ENCODE peak calls at places on chromosomes 4 and X, in nine cellular contexts. G is activated CD8-positive, alpha-beta T cell treated with anti-CD3 and anti-CD28 coated beads for 36 hours; Z is stimulated activated CD4-positive, alpha-beta T cell treated with anti-CD3 and anti-CD28 coated beads, Interleukin-15, amount 100 ng/mL, for 1 hour; C is stimulated activated CD8-positive, alpha-beta memory T cell treated with anti-CD3 and anti-CD28 coated beads, Interleukin-2, amount 100 ng/mL, for 48 hours; T is naive thymus-derived CD4-positive, alpha-beta T cell; W is retina; M is amygdala; I is activated T-cell treated with anti-CD3 and anti-CD28 coated beads for 1 hour; V is activated naive CD8-positive, alpha-beta T cell treated with anti-CD3 and anti-CD28 coated beads, Interleukin-2, amount 50 U/mL, for 16 hours. B is an unnamed sample.

GRCh38 chr4:110503588-110504435 is 27.9 kb downstream of the ENPEP start:
- DNase-seq in T (no peak), V (no peak), M (no peak), G (no peak), W (no peak), Z (no peak), C (no peak), I (no peak), B (no peak)

GRCh38 chrX:47568656-47569295 is 7.8 kb downstream of the ARAF start:
- DNase-seq in G (peak; percentile 66), Z (no peak), I (no peak), V (peak; percentile 7), W (no peak), T (peak; percentile 45), M (no peak), C (no peak), B (no peak)

GRCh38 chr4:40720931-40721330 is 28.8 kb upstream of the NSUN7 start:
- DNase-seq in V (no peak), M (no peak), Z (no peak), T (no peak), I (no peak), C (no peak), G (no peak), W (no peak), B (no peak)

GRCh38 chrX:13803116-13803515 is 13.8 kb downstream of the GPM6B start:
- DNase-seq in M (no peak), C (no peak), I (no peak), Z (no peak), W (no peak), V (no peak), G (no peak), T (no peak), B (no peak)

GRCh38 chr4:34261799-34262314 is 1982.5 kb downstream of the ARAP2 start:
- DNase-seq in W (no peak), T (no peak), G (no peak), C (no peak), V (no peak), Z (no peak), I (no peak), M (no peak), B (no peak)

GRCh38 chrX:126824596-126824995 is 5.1 kb downstream of the PRR32 start:
- DNase-seq in V (no peak), M (no peak), Z (no peak), G (no peak), C (no peak), W (no peak), T (no peak), I (no peak), B (no peak)

GRCh38 chrX:69503228-69503834 is 795 bp upstream of the NALF2 start:
- DNase-seq in M (no peak), G (no peak), Z (no peak), I (no peak), V (no peak), W (no peak), C (no peak), T (no peak), B (no peak)

GRCh38 chrX:69031181-69031580 is 134.1 kb downstream of the PJA1 start:
- DNase-seq in V (no peak), G (no peak), Z (no peak), M (no peak), W (no peak), I (no peak), C (no peak), T (no peak), B (no peak)

GRCh38 chrX:47169726-47170515 is 23.7 kb upstream of the UBA1 start:
- DNase-seq in G (no peak), W (no peak), T (no peak), Z (no peak), M (no peak), V (no peak), I (no peak), C (no peak), B (no peak)

GRCh38 chr4:40264995-40265909 is 68.4 kb downstream of the RHOH start:
- DNase-seq in C (no peak), T (peak; percentile 43), G (peak; percentile 77), V (no peak), I (no peak), W (peak; percentile 61), M (no peak), Z (no peak), B (no peak)

GRCh38 chr4:36363024-36363423 is 81.6 kb downstream of the DTHD1 start:
- DNase-seq in I (no peak), V (no peak), G (no peak), T (no peak), Z (no peak), C (no peak), W (no peak), M (no peak), B (no peak)

GRCh38 chrX:69162466-69162865 is 2.8 kb downstream of the PJA1 start:
- DNase-seq in M (no peak), W (no peak), C (no peak), Z (no peak), G (peak; percentile 6), T (no peak), I (no peak), V (no peak), B (no peak)

GRCh38 chr4:153142700-153143438 is 61.4 kb upstream of the TRIM2 start:
- DNase-seq in Z (peak; percentile 3), C (no peak), W (peak; percentile 79), T (peak; percentile 44), I (peak; percentile 28), G (peak; percentile 75), V (no peak), M (peak; percentile 43), B (no peak)

GRCh38 chr4:141215030-141215429 is 5.7 kb upstream of the ZNF330 start:
- DNase-seq in V (no peak), G (no peak), I (no peak), M (no peak), W (no peak), T (no peak), C (no peak), Z (no peak), B (no peak)

GRCh38 chr4:26303008-26303407 is 17.8 kb upstream of the RBPJ start:
- DNase-seq in T (no peak), W (no peak), M (no peak), C (no peak), I (no peak), V (no peak), Z (no peak), G (no peak), B (no peak)

GRCh38 chr4:78629991-78630541 is 78.5 kb downstream of the ANXA3 start:
- DNase-seq in M (no peak), C (no peak), W (no peak), V (no peak), Z (no peak), G (no peak), I (no peak), T (no peak), B (no peak)

GRCh38 chrX:22652596-22652995 is 347.2 kb upstream of the DDX53 start:
- DNase-seq in I (no peak), T (no peak), Z (no peak), M (no peak), C (no peak), G (no peak), V (no peak), W (peak; percentile 31), B (no peak)

GRCh38 chrX:139930923-139931645 is 1.8 kb downstream of the ATP11C start:
- DNase-seq in I (no peak), Z (peak; percentile 6), V (no peak), C (peak; percentile 3), T (no peak), G (peak; percentile 20), W (peak; percentile 67), M (no peak), B (peak; percentile 12)

GRCh38 chrX:125782184-125782583 is 383.9 kb downstream of the DCAF12L2 start:
- DNase-seq in Z (no peak), C (no peak), I (no peak), W (no peak), V (no peak), M (no peak), T (no peak), G (no peak), B (no peak)

GRCh38 chr4:148787831-148788477 is 345.7 kb upstream of the NR3C2 start:
- DNase-seq in I (no peak), G (no peak), V (no peak), Z (no peak), W (no peak), T (no peak), C (no peak), M (no peak), B (no peak)

GRCh38 chr4:122827899-122828601 is 1.4 kb downstream of the FGF2 start:
- DNase-seq in I (no peak), G (peak; percentile 60), T (peak; percentile 33), W (peak; percentile 71), C (no peak), V (no peak), Z (no peak), M (no peak), B (no peak)

GRCh38 chr4:72112514-72113156 is 80.8 kb downstream of the NPFFR2 start:
- DNase-seq in M (no peak), G (peak; percentile 49), Z (no peak), W (no peak), V (no peak), I (no peak), T (no peak), C (no peak), B (no peak)

GRCh38 chrX:69605521-69605920 is 10.4 kb upstream of the EDA start:
- DNase-seq in M (no peak), Z (no peak), V (no peak), G (no peak), I (no peak), W (no peak), C (no peak), T (no peak), B (no peak)

GRCh38 chrX:12974217-12974796 is 603 bp upstream of the TMSB4X start:
- DNase-seq in T (peak; percentile 48), Z (peak; percentile 44), C (no peak), V (no peak), I (no peak), M (no peak), G (peak; percentile 72), W (no peak), B (no peak)

GRCh38 chr4:153539058-153539826 is 73.1 kb downstream of the TMEM131L start:
- DNase-seq in W (no peak), Z (no peak), G (no peak), I (no peak), V (no peak), M (no peak), T (no peak), C (no peak), B (no peak)

GRCh38 chrX:150936556-150936955 is 38.1 kb upstream of the CD99L2 start:
- DNase-seq in W (no peak), V (no peak), Z (no peak), M (no peak), I (no peak), G (no peak), C (no peak), T (no peak), B (no peak)

GRCh38 chr4:128220286-128221235 is 67.1 kb downstream of the PGRMC2 start:
- DNase-seq in M (no peak), C (no peak), G (no peak), T (no peak), I (no peak), W (no peak), V (no peak), Z (no peak), B (no peak)

GRCh38 chr4:138475116-138475515 is 233.0 kb upstream of the SLC7A11 start:
- DNase-seq in W (no peak), I (no peak), Z (no peak), C (no peak), V (no peak), T (no peak), G (no peak), M (no peak), B (no peak)

GRCh38 chr4:89379541-89380035 is 72.0 kb upstream of the GPRIN3 start:
- DNase-seq in Z (no peak), M (no peak), W (no peak), G (no peak), V (no peak), C (no peak), I (no peak), T (no peak), B (no peak)

GRCh38 chr4:104044369-104044768 is 324.6 kb upstream of the TACR3 start:
- DNase-seq in I (no peak), W (no peak), Z (no peak), M (no peak), T (no peak), V (no peak), C (no peak), G (no peak), B (no peak)

GRCh38 chr4:105283501-105283900 is 136.8 kb downstream of the TET2 start:
- DNase-seq in I (no peak), T (no peak), W (no peak), M (no peak), G (no peak), V (no peak), Z (no peak), C (no peak), B (no peak)